ENCODE peak calls at places on chromosomes 6 and 20, in nine cellular contexts. K, Q, D, S, O, F, R, E and Z are unnamed samples.

GRCh38 chr6:84455630-84456029 is 228.2 kb upstream of the CEP162 start:
- DNase-seq in F (no peak), E (no peak), K (no peak), S (no peak), D (no peak), O (no peak), R (no peak), Q (no peak), Z (no peak)

GRCh38 chr20:32191873-32192272 is 15.7 kb downstream of the PLAGL2 start:
- DNase-seq in E (no peak), R (no peak), S (no peak), D (no peak), Q (no peak), F (no peak), O (no peak), K (no peak), Z (no peak)

GRCh38 chr6:127391019-127391974 is 47.9 kb upstream of the ECHDC1 start:
- DNase-seq in O (no peak), R (no peak), S (no peak), E (no peak), D (no peak), Q (no peak), F (no peak), K (no peak), Z (no peak)

GRCh38 chr20:62236674-62236996 is 1.7 kb upstream of the OSBPL2 start:
- DNase-seq in O (no peak), K (peak), E (no peak), R (no peak), S (no peak), D (no peak), Q (no peak), F (no peak), Z (no peak)

GRCh38 chr6:134634952-134635351 is 314.9 kb downstream of the ALDH8A1 start:
- DNase-seq in O (no peak), F (no peak), Q (no peak), R (no peak), K (no peak), D (no peak), S (no peak), E (no peak), Z (no peak)

GRCh38 chr6:35152067-35152707 is 11.0 kb upstream of the TCP11 start:
- DNase-seq in F (no peak), R (no peak), Q (no peak), K (no peak), D (no peak), E (no peak), S (no peak), O (no peak), Z (no peak)

GRCh38 chr6:139508023-139508422 is 133.6 kb upstream of the CITED2 start:
- DNase-seq in R (no peak), F (no peak), K (no peak), Q (no peak), O (no peak), D (no peak), E (no peak), S (no peak), Z (no peak)

GRCh38 chr20:39269031-39269461 is 306.9 kb downstream of the DHX35 start:
- DNase-seq in D (peak), Q (peak), R (peak), E (peak), F (no peak), K (peak), O (peak), S (peak), Z (peak)

GRCh38 chr6:169014681-169015080 is 239.0 kb downstream of the THBS2 start:
- DNase-seq in E (no peak), O (no peak), S (no peak), Q (no peak), R (no peak), K (no peak), D (no peak), F (no peak), Z (no peak)

GRCh38 chr20:63220696-63221399 is 4.9 kb upstream of the YTHDF1 start:
- DNase-seq in F (no peak), Q (no peak), R (no peak), K (no peak), D (no peak), S (no peak), O (no peak), E (no peak), Z (no peak)

GRCh38 chr20:20549267-20549612 is 163.2 kb downstream of the RALGAPA2 start:
- DNase-seq in O (no peak), S (no peak), E (no peak), Q (no peak), F (no peak), K (no peak), R (no peak), D (peak), Z (no peak)

GRCh38 chr20:51775241-51775640 is 7.1 kb upstream of the ATP9A start:
- DNase-seq in F (no peak), S (no peak), O (no peak), D (no peak), Q (no peak), E (no peak), K (no peak), R (no peak), Z (no peak)

GRCh38 chr6:77456531-77457248 is 6.6 kb downstream of the HTR1B start:
- DNase-seq in O (no peak), Q (no peak), S (no peak), K (no peak), D (no peak), R (no peak), F (peak), E (no peak), Z (no peak)

GRCh38 chr20:10513931-10514575 is 78.9 kb downstream of the SLX4IP start:
- DNase-seq in Q (no peak), S (no peak), D (no peak), O (no peak), F (peak), R (no peak), E (no peak), K (no peak), Z (no peak)

GRCh38 chr6:7546832-7547714 is 5.6 kb downstream of the DSP start:
- DNase-seq in O (no peak), F (no peak), Q (no peak), E (peak), S (no peak), R (no peak), D (no peak), K (no peak), Z (peak)
- TF ChIP-seq CTCF in O (no peak), F (no peak), Q (no peak), E (no peak), S (no peak), R (no peak), D (no peak), K (no peak), Z (no peak)

GRCh38 chr20:60372822-60373221 is 414.6 kb downstream of the CDH26 start:
- DNase-seq in D (no peak), S (no peak), F (no peak), O (no peak), K (no peak), E (no peak), Q (no peak), R (no peak), Z (no peak)

GRCh38 chr20:60381643-60382400 is 423.6 kb downstream of the CDH26 start:
- DNase-seq in E (no peak), S (no peak), D (no peak), O (no peak), K (no peak), F (no peak), R (no peak), Q (no peak), Z (no peak)

GRCh38 chr20:60378620-60379019 is 420.4 kb downstream of the CDH26 start:
- DNase-seq in F (no peak), Q (no peak), E (no peak), K (no peak), R (no peak), O (no peak), D (no peak), S (no peak), Z (no peak)
- H3K27ac ChIP-seq in F (no peak), Q (no peak), E (no peak), K (no peak), R (no peak), O (no peak), D (no peak), S (no peak), Z (no peak)

GRCh38 chr6:129279343-129280104 is 396.6 kb downstream of the LAMA2 start:
- DNase-seq in K (no peak), D (no peak), E (no peak), O (no peak), R (no peak), Q (no peak), F (no peak), S (no peak), Z (no peak)

GRCh38 chr6:129280719-129281118 is 397.8 kb downstream of the LAMA2 start:
- DNase-seq in D (no peak), E (no peak), Q (no peak), S (no peak), K (no peak), F (no peak), R (no peak), O (no peak), Z (no peak)

GRCh38 chr6:129284225-129284624 is 401.3 kb downstream of the LAMA2 start:
- DNase-seq in D (no peak), E (no peak), S (no peak), Q (no peak), R (no peak), F (no peak), O (no peak), K (no peak), Z (no peak)

GRCh38 chr6:129282053-129282452 is 399.1 kb downstream of the LAMA2 start:
- DNase-seq in F (no peak), S (no peak), R (no peak), O (no peak), D (no peak), Q (no peak), E (no peak), K (no peak), Z (no peak)

DNA sequence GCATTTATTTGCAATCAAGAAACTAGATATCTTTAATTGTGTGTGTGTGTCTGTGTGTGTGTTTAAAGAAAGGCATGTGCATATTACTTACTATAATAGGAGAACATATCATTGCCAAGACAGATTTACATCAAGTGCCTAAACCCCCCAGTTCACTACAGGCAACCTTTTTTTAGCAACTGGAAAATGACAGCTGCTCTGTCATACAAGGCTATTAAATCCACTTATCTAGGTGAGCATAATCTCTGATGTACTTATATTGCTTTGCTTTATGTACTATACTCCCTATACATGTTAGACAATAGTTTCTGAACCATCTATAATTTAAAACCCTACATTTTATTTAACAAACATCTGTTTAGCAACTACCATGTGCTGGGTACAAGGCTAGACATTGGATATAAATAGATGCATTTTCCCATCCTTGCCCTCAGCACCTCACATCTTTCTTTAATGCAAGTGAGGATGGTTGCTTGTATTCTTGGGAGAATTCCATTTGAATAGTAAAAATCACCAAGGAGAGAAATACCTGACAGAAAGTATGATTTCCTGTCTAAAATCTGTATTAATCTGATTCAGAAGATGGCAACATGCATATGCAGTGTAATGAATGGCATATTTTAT is 398.3 kb downstream of the LAMA2 start:
- DNase-seq in Q (no peak), S (no peak), F (no peak), E (no peak), K (no peak), R (no peak), D (no peak), O (no peak), Z (no peak)
- TF ChIP-seq POLR2AphosphoS5 in Q (no peak), S (no peak), F (no peak), E (no peak), K (no peak), R (no peak), D (no peak), O (no peak), Z (no peak)

DNA sequence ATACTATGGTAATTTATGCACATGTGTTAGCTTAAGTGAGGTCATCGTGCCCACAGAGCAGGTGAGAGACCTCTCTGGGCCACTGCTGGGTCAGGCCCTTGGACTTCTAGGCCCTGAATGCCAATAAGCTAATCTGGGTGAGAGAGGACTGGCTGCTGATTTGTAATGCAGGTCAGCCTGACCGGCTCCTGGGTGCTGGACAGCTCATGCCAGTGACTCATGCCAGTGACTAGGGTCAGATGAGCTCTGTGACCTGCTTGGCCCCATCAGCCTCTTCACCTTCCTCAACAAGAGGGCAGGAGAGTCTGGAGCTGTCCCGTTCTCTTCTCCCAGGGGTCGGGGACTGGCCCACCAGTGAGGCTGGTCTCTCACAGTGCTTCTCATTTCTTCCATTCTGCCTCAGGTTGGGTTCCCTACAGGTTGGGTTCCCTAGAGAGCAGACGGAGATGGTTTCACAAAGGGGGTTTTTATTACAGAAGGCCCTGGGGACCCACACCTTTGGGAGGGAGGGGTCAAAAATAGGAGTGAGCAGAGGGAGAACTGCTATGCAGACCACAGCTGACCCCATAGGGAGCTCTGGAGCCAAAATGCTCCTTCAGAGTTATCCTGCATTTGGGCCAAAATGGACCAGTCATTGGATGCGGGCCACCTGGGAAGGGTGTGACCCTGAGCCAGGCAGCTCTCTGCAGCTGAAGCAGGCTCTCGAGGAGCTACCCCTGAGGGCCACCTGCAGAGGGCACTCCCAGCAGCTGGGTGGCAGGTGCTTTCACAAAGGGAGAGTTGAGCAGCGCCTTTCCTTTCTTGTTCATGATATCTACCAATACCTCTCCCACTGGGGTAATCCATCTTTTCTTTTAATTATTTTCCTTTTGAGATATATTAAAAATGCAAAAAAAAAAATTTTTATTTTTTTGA is 2.2 kb upstream of the OXT start:
- DNase-seq in D (peak), R (no peak), F (no peak), Q (no peak), E (no peak), S (peak), K (peak), O (no peak), Z (no peak)
- TF ChIP-seq CTCF in D (no peak), R (no peak), F (no peak), Q (no peak), E (no peak), S (peak), K (peak), O (no peak), Z (no peak)

GRCh38 chr6:15062311-15063252 is 183.3 kb upstream of the JARID2 start:
- DNase-seq in O (no peak), R (no peak), D (no peak), E (no peak), F (no peak), Q (no peak), K (no peak), S (peak), Z (no peak)

GRCh38 chr6:15061908-15062307 is 184.0 kb upstream of the JARID2 start:
- DNase-seq in Q (no peak), F (no peak), R (no peak), E (no peak), S (no peak), O (no peak), K (no peak), D (no peak), Z (no peak)

GRCh38 chr6:15061176-15061575 is 184.7 kb upstream of the JARID2 start:
- DNase-seq in S (no peak), R (no peak), E (no peak), Q (no peak), K (peak), O (no peak), D (no peak), F (no peak), Z (peak)

GRCh38 chr6:15063253-15063853 is 182.5 kb upstream of the JARID2 start:
- DNase-seq in O (no peak), D (no peak), S (peak), Q (no peak), E (no peak), K (no peak), R (no peak), F (no peak), Z (peak)

GRCh38 chr6:15058200-15059070 is 187.4 kb upstream of the JARID2 start:
- DNase-seq in Q (peak), R (no peak), K (peak), O (no peak), S (peak), E (no peak), D (no peak), F (no peak), Z (no peak)
- H3K27ac ChIP-seq in Q (no peak), R (no peak), K (no peak), O (no peak), S (no peak), E (no peak), D (no peak), F (no peak), Z (no peak)

GRCh38 chr20:35738410-35739179 is 3.5 kb downstream of the RBM39 start:
- DNase-seq in E (no peak), K (no peak), F (no peak), O (no peak), R (no peak), S (no peak), Q (no peak), D (no peak), Z (no peak)
- TF ChIP-seq POLR2AphosphoS5 in E (no peak), K (no peak), F (no peak), O (no peak), R (no peak), S (no peak), Q (no peak), D (no peak), Z (no peak)

GRCh38 chr20:14959506-14960493 is 622.4 kb upstream of the FLRT3 start:
- DNase-seq in S (no peak), K (no peak), Q (no peak), E (no peak), D (no peak), R (no peak), F (no peak), O (no peak), Z (no peak)
- TF ChIP-seq CTCF in S (no peak), K (no peak), Q (no peak), E (no peak), D (no peak), R (no peak), F (no peak), O (no peak), Z (no peak)

DNA sequence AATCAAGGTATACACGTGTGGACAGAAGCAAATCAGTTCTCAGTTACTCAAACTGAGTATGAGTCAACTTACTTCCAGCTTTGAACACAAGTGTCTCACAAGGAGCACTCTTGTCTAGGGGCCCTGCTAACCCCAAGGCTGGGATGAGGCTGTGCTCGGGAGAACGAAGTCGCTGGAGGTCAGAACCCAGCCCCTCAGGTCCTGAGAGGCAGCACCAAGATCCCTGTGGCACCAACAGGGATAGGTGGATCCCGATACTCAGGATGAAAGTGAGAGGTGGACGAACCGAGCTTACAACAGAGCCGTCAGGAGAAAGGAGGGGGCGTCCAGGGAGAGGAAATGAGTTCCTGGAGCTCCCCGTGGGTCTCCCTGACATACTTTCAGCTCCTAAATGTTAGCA is 85.7 kb downstream of the GINS1 start:
- DNase-seq in S (no peak), O (no peak), Q (no peak), K (no peak), F (no peak), D (no peak), E (no peak), R (no peak), Z (no peak)
- H3K27ac ChIP-seq in S (no peak), O (no peak), Q (no peak), K (no peak), F (no peak), D (no peak), E (no peak), R (no peak), Z (no peak)